ENCODE peak calls at places on chromosomes 12 and 14, in ten cellular contexts. I is fibroblast of the aortic adventitia; M is Karpas-422; L is lung microvascular endothelial cell; B is stimulated activated CD8-positive, alpha-beta memory T cell treated with anti-CD3 and anti-CD28 coated beads, Interleukin-15, amount 100 ng/mL, for 48 hours; U is GM04504; A is GM10248; W is ACHN; T is neuronal stem cell; N is stimulated activated CD4-positive, alpha-beta T cell treated with anti-CD3 and anti-CD28 coated beads, Interleukin-4, amount 100 ng/mL, for 48 hours. P is an unnamed sample.

GRCh38 chr14:59262717-59263469 is 74.4 kb downstream of the DAAM1 start:
- DNase-seq in I (no peak), M (no peak), L (peak), B (no peak), U (no peak), A (no peak), W (no peak), T (no peak), N (no peak), P (peak)

GRCh38 chr14:104893435-104894207 is 28.6 kb downstream of the CEP170B start:
- DNase-seq in I (no peak), M (peak), L (no peak), B (no peak), U (no peak), A (no peak), W (no peak), T (no peak), N (no peak), P (peak)

GRCh38 chr14:68195126-68195525 is 375.5 kb downstream of the RAD51B start:
- DNase-seq in I (no peak), M (no peak), L (no peak), B (no peak), U (no peak), A (no peak), W (no peak), T (no peak), N (no peak), P (no peak)

GRCh38 chr14:81400202-81400678 is at the start of gene STON2:
- DNase-seq in I (peak), M (no peak), L (no peak), B (peak), U (no peak), A (no peak), W (peak), T (no peak), N (peak), P (no peak)

GRCh38 chr12:31724597-31724996 is 4.2 kb downstream of the AMN1 start:
- DNase-seq in I (no peak), M (no peak), L (no peak), B (no peak), U (no peak), A (no peak), W (no peak), T (no peak), N (no peak), P (no peak)

GRCh38 chr12:102438047-102438822 is 42.1 kb downstream of the IGF1 start:
- DNase-seq in I (no peak), M (no peak), L (peak), B (no peak), U (no peak), A (no peak), W (no peak), T (no peak), N (no peak), P (no peak)

GRCh38 chr12:127389923-127390322 is 877.0 kb upstream of the TMEM132C start:
- DNase-seq in I (peak), M (no peak), L (peak), B (no peak), U (peak), A (no peak), W (peak), T (peak), N (no peak), P (no peak)

GRCh38 chr12:60071759-60072191 is 475.9 kb downstream of the SLC16A7 start:
- DNase-seq in I (no peak), M (no peak), L (no peak), B (no peak), U (no peak), A (no peak), W (no peak), T (no peak), N (no peak), P (no peak)

GRCh38 chr12:72872488-72872887 is 600.3 kb downstream of the TRHDE start:
- DNase-seq in I (no peak), M (no peak), L (no peak), B (no peak), U (no peak), A (no peak), W (no peak), T (no peak), N (no peak), P (no peak)

GRCh38 chr12:130748786-130749185 is 32.7 kb upstream of the RIMBP2 start:
- DNase-seq in I (no peak), M (no peak), L (no peak), B (no peak), U (no peak), A (no peak), W (no peak), T (no peak), N (no peak), P (no peak)

GRCh38 chr12:8048906-8049305 is 16.4 kb downstream of the FOXJ2 start:
- DNase-seq in I (no peak), M (no peak), L (no peak), B (no peak), U (no peak), A (no peak), W (no peak), T (no peak), N (no peak), P (no peak)

GRCh38 chr12:105508096-105508495 is 177.6 kb downstream of the C12orf75 start:
- DNase-seq in I (no peak), M (no peak), L (no peak), B (no peak), U (no peak), A (no peak), W (no peak), T (no peak), N (no peak), P (no peak)

GRCh38 chr12:25386823-25387134 is 136.1 kb upstream of the KRAS start:
- DNase-seq in I (no peak), M (no peak), L (no peak), B (no peak), U (no peak), A (no peak), W (no peak), T (no peak), N (no peak), P (no peak)

GRCh38 chr12:17169726-17170471 is 563.9 kb upstream of the LMO3 start:
- DNase-seq in I (no peak), M (no peak), L (no peak), B (no peak), U (no peak), A (no peak), W (no peak), T (no peak), N (no peak), P (no peak)

GRCh38 chr14:61466249-61466904 is 145.0 kb downstream of the PRKCH start:
- DNase-seq in I (peak), M (no peak), L (peak), B (no peak), U (peak), A (no peak), W (no peak), T (peak), N (no peak), P (peak)

GRCh38 chr12:26678697-26679660 is 154.0 kb downstream of the ITPR2 start:
- DNase-seq in I (peak), M (no peak), L (peak), B (no peak), U (no peak), A (no peak), W (peak), T (no peak), N (no peak), P (no peak)

GRCh38 chr12:103571286-103571685 is 15.8 kb upstream of the STAB2 start:
- DNase-seq in I (no peak), M (no peak), L (no peak), B (no peak), U (no peak), A (no peak), W (no peak), T (peak), N (no peak), P (peak)

GRCh38 chr14:100762901-100763300 is 36.2 kb downstream of the DLK1 start:
- DNase-seq in I (no peak), M (no peak), L (no peak), B (no peak), U (no peak), A (no peak), W (no peak), T (no peak), N (no peak), P (no peak)

GRCh38 chr12:57133916-57134315 is 5.6 kb downstream of the LRP1 start:
- DNase-seq in I (peak), M (no peak), L (no peak), B (no peak), U (no peak), A (no peak), W (no peak), T (no peak), N (no peak), P (no peak)

GRCh38 chr12:89880695-89881350 is 172.2 kb upstream of the ATP2B1 start:
- DNase-seq in I (no peak), M (peak), L (no peak), B (no peak), U (no peak), A (peak), W (no peak), T (no peak), N (no peak), P (peak)

GRCh38 chr12:52215587-52216031 is 17.4 kb upstream of the KRT7 start:
- DNase-seq in I (peak), M (no peak), L (peak), B (no peak), U (no peak), A (no peak), W (peak), T (no peak), N (no peak), P (peak)

GRCh38 chr12:51172515-51173431 is at the start of gene TFCP2:
- DNase-seq in I (peak), M (peak), L (peak), B (peak), U (peak), A (peak), W (peak), T (peak), N (peak), P (peak)

GRCh38 chr12:52661668-52662067 is 9.7 kb upstream of the KRT2 start:
- DNase-seq in I (no peak), M (no peak), L (no peak), B (no peak), U (no peak), A (no peak), W (no peak), T (no peak), N (no peak), P (no peak)

GRCh38 chr14:23051482-23051881 is 5.8 kb downstream of the CDH24 start:
- DNase-seq in I (no peak), M (no peak), L (no peak), B (no peak), U (no peak), A (no peak), W (no peak), T (no peak), N (no peak), P (no peak)

GRCh38 chr14:77483851-77484250 is 14.8 kb downstream of the ISM2 start:
- DNase-seq in I (no peak), M (no peak), L (no peak), B (no peak), U (no peak), A (no peak), W (no peak), T (no peak), N (no peak), P (no peak)

GRCh38 chr14:93784878-93785277 is 3.4 kb downstream of the PRIMA1 start:
- DNase-seq in I (no peak), M (no peak), L (no peak), B (no peak), U (no peak), A (no peak), W (no peak), T (no peak), N (no peak), P (no peak)

GRCh38 chr12:25529738-25530137 is 23.3 kb downstream of the LMNTD1 start:
- DNase-seq in I (peak), M (no peak), L (peak), B (no peak), U (no peak), A (no peak), W (peak), T (no peak), N (no peak), P (no peak)

GRCh38 chr12:110248096-110248447 is 33.0 kb upstream of the ATP2A2 start:
- DNase-seq in I (no peak), M (no peak), L (no peak), B (no peak), U (no peak), A (no peak), W (peak), T (no peak), N (no peak), P (peak)

GRCh38 chr14:100589760-100590469 is 2.7 kb upstream of the BEGAIN start:
- DNase-seq in I (no peak), M (no peak), L (no peak), B (no peak), U (no peak), A (no peak), W (no peak), T (no peak), N (no peak), P (no peak)

GRCh38 chr12:52395761-52396434 is 10.2 kb downstream of the KRT82 start:
- DNase-seq in I (peak), M (peak), L (no peak), B (peak), U (no peak), A (no peak), W (peak), T (no peak), N (no peak), P (peak)

GRCh38 chr12:96335270-96335669 is 65.0 kb downstream of the CDK17 start:
- DNase-seq in I (no peak), M (no peak), L (no peak), B (no peak), U (no peak), A (no peak), W (no peak), T (no peak), N (no peak), P (no peak)

GRCh38 chr14:72892879-72893635 is 844 bp downstream of the DPF3 start:
- DNase-seq in I (peak), M (peak), L (peak), B (no peak), U (no peak), A (peak), W (peak), T (no peak), N (no peak), P (peak)

GRCh38 chr12:40693503-40693863 is 1.2 kb downstream of the CNTN1 start:
- DNase-seq in I (no peak), M (no peak), L (no peak), B (no peak), U (no peak), A (no peak), W (no peak), T (peak), N (no peak), P (peak)

GRCh38 chr14:87934185-87934584 is 58.8 kb downstream of the GALC start:
- DNase-seq in I (no peak), M (peak), L (peak), B (no peak), U (no peak), A (no peak), W (no peak), T (no peak), N (no peak), P (no peak)

GRCh38 chr12:43306066-43306465 is 245.9 kb downstream of the ADAMTS20 start:
- DNase-seq in I (peak), M (no peak), L (peak), B (no peak), U (peak), A (no peak), W (no peak), T (no peak), N (no peak), P (no peak)

P was measured in mucosa of descending colon.